ENCODE peak calls at places on chromosomes 5 and 9, in seven cellular contexts. One of them, this sample, is unnamed.

GRCh38 chr9:116039312-116039711 is 114.3 kb upstream of the PAPPA start:
- DNase-seq in GM23338: no peak
- DNase-seq in heart left ventricle: no peak
- DNase-seq in mesendoderm: no peak
- DNase-seq in PC-3: no peak
- DNase-seq in IMR-90: no peak
- DNase-seq in suprapubic skin: no peak
- DNase-seq in this sample: no peak

GRCh38 chr5:173984218-173984617 is 4.8 kb upstream of the C5orf47 start:
- DNase-seq in GM23338: peak; percentile 82
- DNase-seq in heart left ventricle: no peak
- DNase-seq in mesendoderm: peak; percentile 69
- DNase-seq in PC-3: peak; percentile 76
- DNase-seq in IMR-90: peak; percentile 28
- DNase-seq in suprapubic skin: no peak
- DNase-seq in this sample: no peak

GRCh38 chr5:92749943-92750342 is 831.1 kb downstream of the NR2F1-AS1 start:
- DNase-seq in GM23338: peak; percentile 59
- DNase-seq in heart left ventricle: no peak
- DNase-seq in mesendoderm: peak; percentile 78
- DNase-seq in PC-3: peak; percentile 68
- DNase-seq in IMR-90: peak; percentile 64
- DNase-seq in suprapubic skin: no peak
- DNase-seq in this sample: no peak

GRCh38 chr5:125481506-125482455 is 735.3 kb upstream of the ZNF608 start:
- DNase-seq in GM23338: no peak
- DNase-seq in heart left ventricle: no peak
- DNase-seq in mesendoderm: peak; percentile 47
- DNase-seq in PC-3: no peak
- DNase-seq in IMR-90: no peak
- DNase-seq in suprapubic skin: no peak
- DNase-seq in this sample: no peak

GRCh38 chr5:62260510-62260909 is 45.5 kb upstream of the KIF2A start:
- DNase-seq in GM23338: no peak
- DNase-seq in heart left ventricle: no peak
- DNase-seq in mesendoderm: no peak
- DNase-seq in PC-3: no peak
- DNase-seq in IMR-90: no peak
- DNase-seq in suprapubic skin: no peak
- DNase-seq in this sample: no peak

GRCh38 chr9:130309689-130310455 is 44.3 kb downstream of the HMCN2 start:
- DNase-seq in GM23338: no peak
- DNase-seq in heart left ventricle: no peak
- DNase-seq in mesendoderm: no peak
- DNase-seq in PC-3: no peak
- DNase-seq in IMR-90: no peak
- DNase-seq in suprapubic skin: no peak
- DNase-seq in this sample: no peak

GRCh38 chr9:95399261-95399660 is 81.8 kb upstream of the FANCC start:
- DNase-seq in GM23338: no peak
- DNase-seq in heart left ventricle: no peak
- DNase-seq in mesendoderm: no peak
- DNase-seq in PC-3: no peak
- DNase-seq in IMR-90: no peak
- DNase-seq in suprapubic skin: no peak
- DNase-seq in this sample: no peak

GRCh38 chr9:105911104-105911911 is 217.0 kb downstream of the TMEM38B start:
- DNase-seq in GM23338: peak; percentile 91
- DNase-seq in heart left ventricle: no peak
- DNase-seq in mesendoderm: peak; percentile 94
- DNase-seq in PC-3: peak; percentile 65
- DNase-seq in IMR-90: no peak
- DNase-seq in suprapubic skin: no peak
- DNase-seq in this sample: no peak

GRCh38 chr9:75088646-75089368 is 493 bp downstream of the OSTF1 start:
- DNase-seq in GM23338: peak; percentile 73
- DNase-seq in heart left ventricle: peak; percentile 67
- DNase-seq in mesendoderm: peak; percentile 89
- DNase-seq in PC-3: peak; percentile 58
- DNase-seq in IMR-90: peak; percentile 68
- DNase-seq in suprapubic skin: peak; percentile 88
- DNase-seq in this sample: peak; percentile 36

GRCh38 chr9:16869140-16869903 is 1.1 kb downstream of the BNC2 start:
- DNase-seq in GM23338: peak; percentile 69
- DNase-seq in heart left ventricle: peak; percentile 19
- DNase-seq in mesendoderm: peak; percentile 44
- DNase-seq in PC-3: peak; percentile 54
- DNase-seq in IMR-90: peak; percentile 50
- DNase-seq in suprapubic skin: no peak
- DNase-seq in this sample: no peak

GRCh38 chr5:14110680-14111079 is 32.5 kb upstream of the TRIO start:
- DNase-seq in GM23338: no peak
- DNase-seq in heart left ventricle: no peak
- DNase-seq in mesendoderm: no peak
- DNase-seq in PC-3: peak; percentile 86
- DNase-seq in IMR-90: peak; percentile 95
- DNase-seq in suprapubic skin: no peak
- DNase-seq in this sample: no peak

GRCh38 chr9:122374885-122375420 is 4.1 kb downstream of the PTGS1 start:
- DNase-seq in GM23338: peak; percentile 52
- DNase-seq in heart left ventricle: peak; percentile 77
- DNase-seq in mesendoderm: peak; percentile 55
- DNase-seq in PC-3: no peak
- DNase-seq in IMR-90: peak; percentile 77
- DNase-seq in suprapubic skin: peak; percentile 80
- DNase-seq in this sample: peak; percentile 56

GRCh38 chr9:112132356-112132755 is 42.7 kb downstream of the SUSD1 start:
- DNase-seq in GM23338: no peak
- DNase-seq in heart left ventricle: no peak
- DNase-seq in mesendoderm: no peak
- DNase-seq in PC-3: no peak
- DNase-seq in IMR-90: peak; percentile 70
- DNase-seq in suprapubic skin: no peak
- DNase-seq in this sample: no peak

GRCh38 chr9:112142420-112142819 is 32.7 kb downstream of the SUSD1 start:
- DNase-seq in GM23338: no peak
- DNase-seq in heart left ventricle: no peak
- DNase-seq in mesendoderm: no peak
- DNase-seq in PC-3: peak; percentile 59
- DNase-seq in IMR-90: no peak
- DNase-seq in suprapubic skin: no peak
- DNase-seq in this sample: no peak

GRCh38 chr9:112140936-112141335 is 34.2 kb downstream of the SUSD1 start:
- DNase-seq in GM23338: no peak
- DNase-seq in heart left ventricle: no peak
- DNase-seq in mesendoderm: no peak
- DNase-seq in PC-3: peak; percentile 84
- DNase-seq in IMR-90: peak; percentile 22
- DNase-seq in suprapubic skin: no peak
- DNase-seq in this sample: no peak

GRCh38 chr9:112135706-112136105 is 39.4 kb downstream of the SUSD1 start:
- DNase-seq in GM23338: no peak
- DNase-seq in heart left ventricle: no peak
- DNase-seq in mesendoderm: no peak
- DNase-seq in PC-3: peak; percentile 18
- DNase-seq in IMR-90: no peak
- DNase-seq in suprapubic skin: no peak
- DNase-seq in this sample: no peak

DNA sequence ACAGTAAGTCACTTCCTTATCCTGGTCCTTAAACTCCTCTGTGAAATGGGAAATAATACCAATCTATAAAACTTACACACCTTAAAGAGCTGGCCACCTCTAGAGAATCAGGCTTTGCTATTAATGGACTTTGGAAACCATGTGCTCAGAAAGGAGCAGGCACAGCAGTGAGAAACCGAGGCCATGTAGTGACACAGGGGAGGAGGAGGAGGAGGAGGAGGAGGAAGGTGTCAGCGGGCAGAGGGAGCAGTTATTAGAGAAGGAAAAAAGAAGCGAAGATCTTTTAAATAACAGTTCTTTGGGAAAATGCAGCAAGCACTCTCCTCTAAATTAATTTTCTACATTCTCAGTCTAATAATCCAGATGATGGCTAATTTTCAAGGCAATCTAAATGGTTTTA is 38.0 kb downstream of the SUSD1 start:
- DNase-seq in GM23338: no peak
- DNase-seq in heart left ventricle: no peak
- DNase-seq in mesendoderm: no peak
- DNase-seq in PC-3: no peak
- DNase-seq in IMR-90: no peak
- DNase-seq in suprapubic skin: no peak
- DNase-seq in this sample: no peak
- H3K4me3 ChIP-seq in GM23338: no peak overlapping the region
- H3K4me3 ChIP-seq in heart left ventricle: no peak overlapping the region
- H3K4me3 ChIP-seq in mesendoderm: no peak overlapping the region
- H3K4me3 ChIP-seq in PC-3: no peak overlapping the region
- H3K4me3 ChIP-seq in IMR-90: no peak overlapping the region
- H3K4me3 ChIP-seq in suprapubic skin: no peak overlapping the region
- H3K4me3 ChIP-seq in this sample: no peak overlapping the region

DNA sequence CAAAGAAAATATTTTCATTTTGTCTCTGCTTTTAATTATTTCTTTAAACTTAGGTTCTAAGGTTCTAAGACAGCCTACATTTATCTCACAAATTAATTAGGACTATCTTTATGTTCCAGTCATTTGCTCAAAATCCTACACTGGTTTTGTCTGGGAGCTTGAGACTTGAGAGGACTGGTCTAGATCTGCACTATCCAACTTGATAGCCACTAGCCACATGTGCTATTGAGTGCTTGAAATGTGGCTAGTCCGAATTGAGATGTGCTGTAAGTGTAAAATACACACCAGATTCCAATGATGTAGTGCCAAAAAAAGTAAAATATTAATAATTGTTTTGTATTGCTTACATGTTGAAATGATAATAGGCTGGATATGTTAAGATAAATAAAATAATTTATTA is 7.2 kb downstream of the CDC37L1 start:
- DNase-seq in GM23338: no peak
- DNase-seq in heart left ventricle: no peak
- DNase-seq in mesendoderm: no peak
- DNase-seq in PC-3: no peak
- DNase-seq in IMR-90: no peak
- DNase-seq in suprapubic skin: no peak
- DNase-seq in this sample: no peak
- H3K27ac ChIP-seq in GM23338: no peak overlapping the region
- H3K27ac ChIP-seq in heart left ventricle: no peak overlapping the region
- H3K27ac ChIP-seq in mesendoderm: no peak overlapping the region
- H3K27ac ChIP-seq in PC-3: no peak overlapping the region
- H3K27ac ChIP-seq in IMR-90: no peak overlapping the region
- H3K27ac ChIP-seq in suprapubic skin: no peak overlapping the region
- H3K27ac ChIP-seq in this sample: no peak overlapping the region

GRCh38 chr9:128551652-128552152 is 685 bp upstream of the SPTAN1 start:
- DNase-seq in GM23338: no peak
- DNase-seq in heart left ventricle: no peak
- DNase-seq in mesendoderm: peak; percentile 93
- DNase-seq in PC-3: peak; percentile 73
- DNase-seq in IMR-90: no peak
- DNase-seq in suprapubic skin: no peak
- DNase-seq in this sample: no peak

GRCh38 chr9:128552744-128553221 is 396 bp downstream of the SPTAN1 start:
- DNase-seq in GM23338: peak; percentile 61
- DNase-seq in heart left ventricle: peak; percentile 73
- DNase-seq in mesendoderm: peak; percentile 65
- DNase-seq in PC-3: peak; percentile 14
- DNase-seq in IMR-90: no peak
- DNase-seq in suprapubic skin: peak; percentile 83
- DNase-seq in this sample: peak; percentile 37

GRCh38 chr9:128552153-128552743 is at the start of gene SPTAN1:
- DNase-seq in GM23338: peak; percentile 97
- DNase-seq in heart left ventricle: peak; percentile 93
- DNase-seq in mesendoderm: peak; percentile 92
- DNase-seq in PC-3: peak; percentile 85
- DNase-seq in IMR-90: peak; percentile 84
- DNase-seq in suprapubic skin: peak; percentile 93
- DNase-seq in this sample: peak; percentile 83

GRCh38 chr9:128550226-128550625 is 2.2 kb upstream of the SPTAN1 start:
- DNase-seq in GM23338: no peak
- DNase-seq in heart left ventricle: no peak
- DNase-seq in mesendoderm: peak; percentile 70
- DNase-seq in PC-3: no peak
- DNase-seq in IMR-90: no peak
- DNase-seq in suprapubic skin: no peak
- DNase-seq in this sample: no peak

DNA sequence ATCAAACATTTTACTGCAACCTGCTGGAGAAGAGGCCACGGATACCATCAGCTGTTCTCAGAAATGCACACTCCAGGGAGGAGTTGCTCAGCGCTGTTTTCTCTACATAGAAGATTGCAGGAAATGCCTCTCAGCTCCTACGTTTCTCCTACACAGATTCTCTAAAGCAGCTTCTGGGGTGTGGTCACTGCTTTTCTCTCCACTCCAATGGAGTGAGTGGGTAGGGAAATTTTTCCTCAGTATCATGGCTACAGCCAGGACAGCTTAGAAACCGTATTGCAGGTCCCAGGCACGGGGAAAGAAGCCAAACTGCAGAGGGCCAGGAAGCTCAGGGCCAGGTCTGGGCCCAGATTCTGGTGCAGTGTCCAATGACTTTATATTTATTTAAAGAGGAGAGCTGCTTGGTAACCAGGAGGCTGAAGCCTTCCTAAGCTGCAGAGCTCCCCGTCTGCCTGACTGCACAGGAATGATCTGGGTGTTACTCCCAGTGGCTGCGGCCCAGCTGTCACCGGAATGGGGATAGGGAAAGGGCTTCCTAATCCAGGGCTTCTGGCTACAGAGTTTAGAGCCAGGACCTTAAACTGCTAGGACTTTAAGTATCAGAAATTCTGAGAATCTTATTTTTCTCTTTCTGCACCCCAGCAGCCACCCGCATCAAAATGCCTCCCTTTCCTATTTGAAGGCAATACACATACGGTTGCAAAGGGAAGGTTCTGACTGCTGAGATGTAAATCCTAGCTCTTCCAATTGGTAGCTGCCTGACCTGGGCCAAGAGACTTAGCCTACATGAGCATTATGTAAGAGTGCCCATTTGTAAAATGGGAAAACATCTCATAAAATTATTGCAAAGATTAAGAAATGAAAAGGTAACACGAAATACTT is 1.4 kb upstream of the SPTAN1 start:
- DNase-seq in GM23338: peak; percentile 49
- DNase-seq in heart left ventricle: peak; percentile 30
- DNase-seq in mesendoderm: peak; percentile 51
- DNase-seq in PC-3: no peak
- DNase-seq in IMR-90: peak; percentile 24
- DNase-seq in suprapubic skin: no peak
- DNase-seq in this sample: no peak
- H3K4me3 ChIP-seq in GM23338: peak overlapping the region; percentile 82
- H3K4me3 ChIP-seq in heart left ventricle: peak overlapping the region; percentile 86
- H3K4me3 ChIP-seq in mesendoderm: no peak overlapping the region
- H3K4me3 ChIP-seq in PC-3: peak overlapping the region; percentile 70
- H3K4me3 ChIP-seq in IMR-90: peak overlapping the region; percentile 68
- H3K4me3 ChIP-seq in suprapubic skin: peak overlapping the region; percentile 90
- H3K4me3 ChIP-seq in this sample: peak overlapping the region; percentile 65

DNA sequence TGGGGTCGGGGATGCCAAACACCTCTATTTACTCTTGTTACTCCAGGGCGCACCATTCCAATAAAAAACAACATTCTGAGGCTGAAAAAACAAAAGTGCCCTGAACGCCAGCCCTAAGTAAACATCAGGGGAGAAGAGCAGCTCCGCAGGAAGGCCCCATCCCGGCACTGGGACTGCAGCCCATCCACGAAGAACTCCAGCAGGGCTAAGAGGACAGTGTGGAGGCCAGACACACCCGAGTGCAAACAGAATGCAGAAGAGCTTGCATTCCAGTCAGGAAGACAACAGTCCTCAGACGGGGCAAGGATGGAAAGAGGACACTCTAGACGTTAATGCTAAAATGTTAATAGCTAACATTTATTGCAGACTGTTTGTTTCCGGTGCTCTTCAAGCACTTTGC is 33.0 kb downstream of the FAM240B start:
- DNase-seq in GM23338: peak; percentile 21
- DNase-seq in heart left ventricle: no peak
- DNase-seq in mesendoderm: peak; percentile 42
- DNase-seq in PC-3: no peak
- DNase-seq in IMR-90: no peak
- DNase-seq in suprapubic skin: no peak
- DNase-seq in this sample: no peak
- H3K27ac ChIP-seq in GM23338: no peak overlapping the region
- H3K27ac ChIP-seq in heart left ventricle: no peak overlapping the region
- H3K27ac ChIP-seq in mesendoderm: peak overlapping the region; percentile 72
- H3K27ac ChIP-seq in PC-3: no peak overlapping the region
- H3K27ac ChIP-seq in IMR-90: no peak overlapping the region
- H3K27ac ChIP-seq in suprapubic skin: no peak overlapping the region
- H3K27ac ChIP-seq in this sample: no peak overlapping the region

This sample was measured in breast epithelium.